ENCODE peak calls at places on chromosomes 2 and 18, in five cellular contexts. T, X, R, V and M are unnamed samples.

GRCh38 chr2:198483046-198483445 is 678.7 kb downstream of the PLCL1 start:
- DNase-seq in R (no peak), X (no peak), T (no peak), V (no peak), M (no peak)

GRCh38 chr2:47274780-47275117 is 119.6 kb upstream of the STPG4 start:
- DNase-seq in V (no peak), R (no peak), X (no peak), T (no peak), M (no peak)

GRCh38 chr2:94870392-94871225 is 621 bp upstream of the TEKT4 start:
- DNase-seq in V (peak), X (no peak), R (peak), T (peak), M (peak)

GRCh38 chr18:68461635-68462034 is 253.3 kb downstream of the TMX3 start:
- DNase-seq in V (no peak), R (no peak), X (no peak), T (no peak), M (no peak)

GRCh38 chr2:28300921-28301341 is 91.7 kb upstream of the FOSL2 start:
- DNase-seq in T (no peak), X (peak), R (no peak), V (no peak), M (no peak)

GRCh38 chr2:109457366-109457765 is 156.4 kb downstream of the SEPTIN10 start:
- DNase-seq in T (no peak), V (no peak), R (peak), X (no peak), M (no peak)

GRCh38 chr18:48142994-48143393 is 212.5 kb upstream of the SMAD2 start:
- DNase-seq in V (no peak), T (no peak), X (no peak), R (no peak), M (no peak)

GRCh38 chr2:152539424-152539823 is 177.8 kb downstream of the PRPF40A start:
- DNase-seq in T (no peak), R (no peak), V (no peak), X (no peak), M (no peak)

GRCh38 chr2:181364492-181365175 is 92.6 kb upstream of the ITGA4 start:
- DNase-seq in X (no peak), V (no peak), T (no peak), R (no peak), M (no peak)
- H2AFZ ChIP-seq in X (no peak), V (no peak), T (no peak), R (no peak), M (no peak)

GRCh38 chr2:105391058-105391627 is 7.7 kb downstream of the FHL2 start:
- DNase-seq in R (no peak), T (peak), V (no peak), X (peak), M (no peak)

GRCh38 chr2:105393373-105394055 is 5.3 kb downstream of the FHL2 start:
- DNase-seq in V (no peak), T (no peak), X (peak), R (no peak), M (no peak)

GRCh38 chr2:105388971-105389381 is 9.9 kb downstream of the FHL2 start:
- DNase-seq in V (no peak), T (no peak), R (no peak), X (peak), M (no peak)

GRCh38 chr2:105390454-105390853 is 8.4 kb downstream of the FHL2 start:
- DNase-seq in V (no peak), R (no peak), T (no peak), X (no peak), M (no peak)

GRCh38 chr2:105391763-105392662 is 6.8 kb downstream of the FHL2 start:
- DNase-seq in T (peak), R (no peak), X (no peak), V (no peak), M (no peak)
- H2AFZ ChIP-seq in T (no peak), R (no peak), X (no peak), V (no peak), M (no peak)

GRCh38 chr2:172215172-172215935 is 112.7 kb upstream of the DLX2 start:
- DNase-seq in V (no peak), R (no peak), X (peak), T (no peak), M (no peak)

GRCh38 chr2:172211507-172211906 is 108.8 kb upstream of the DLX2 start:
- DNase-seq in V (no peak), R (no peak), T (no peak), X (peak), M (no peak)

GRCh38 chr2:172210599-172210998 is 107.9 kb upstream of the DLX2 start:
- DNase-seq in X (no peak), V (no peak), R (no peak), T (no peak), M (no peak)

GRCh38 chr2:172214252-172214651 is 111.6 kb upstream of the DLX2 start:
- DNase-seq in R (no peak), V (no peak), T (no peak), X (no peak), M (no peak)

GRCh38 chr2:172213116-172213515 is 110.4 kb upstream of the DLX2 start:
- DNase-seq in T (no peak), V (no peak), X (no peak), R (no peak), M (no peak)
- H2AFZ ChIP-seq in T (no peak), V (peak), X (no peak), R (no peak), M (peak)

DNA sequence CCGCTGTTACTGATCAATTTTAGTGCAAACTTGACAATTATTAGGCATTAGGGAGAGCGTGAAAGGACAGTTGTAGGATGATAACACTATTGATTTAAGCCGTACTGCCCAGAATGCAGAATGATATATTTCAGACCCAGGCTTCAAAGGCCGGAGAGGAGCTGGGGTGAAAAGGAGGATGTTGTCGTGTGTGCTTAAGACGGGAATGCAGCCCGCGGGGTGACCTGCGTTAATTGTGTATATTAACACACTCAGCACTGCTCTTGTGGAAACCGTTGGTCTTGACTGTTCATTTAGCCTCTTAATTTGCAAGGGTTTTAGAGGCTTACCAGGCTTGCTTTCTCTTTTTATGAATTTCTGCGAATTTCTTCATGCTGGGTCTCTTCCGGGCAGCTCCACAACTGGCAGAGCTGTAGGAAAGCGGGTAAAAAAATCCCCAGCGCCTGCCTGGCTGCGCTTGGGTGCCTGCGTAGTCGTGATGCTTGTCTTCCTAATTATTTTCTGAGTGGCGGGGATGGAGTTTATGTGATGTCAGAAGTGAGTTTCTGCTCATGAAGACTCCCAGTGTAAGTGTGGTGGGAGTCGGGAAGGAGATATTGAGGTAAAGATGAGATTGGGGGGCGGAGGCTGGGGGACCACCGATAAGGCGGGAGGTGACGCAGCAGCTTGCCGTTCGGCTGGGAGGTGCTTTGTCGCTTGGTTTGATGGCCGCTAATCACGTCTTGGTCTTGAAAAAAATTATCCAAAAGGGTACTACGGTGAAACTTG is 229.7 kb downstream of the LDLRAD4 start:
- DNase-seq in V (no peak), X (no peak), R (no peak), T (no peak), M (peak)
- H2AFZ ChIP-seq in V (no peak), X (no peak), R (no peak), T (no peak), M (no peak)

DNA sequence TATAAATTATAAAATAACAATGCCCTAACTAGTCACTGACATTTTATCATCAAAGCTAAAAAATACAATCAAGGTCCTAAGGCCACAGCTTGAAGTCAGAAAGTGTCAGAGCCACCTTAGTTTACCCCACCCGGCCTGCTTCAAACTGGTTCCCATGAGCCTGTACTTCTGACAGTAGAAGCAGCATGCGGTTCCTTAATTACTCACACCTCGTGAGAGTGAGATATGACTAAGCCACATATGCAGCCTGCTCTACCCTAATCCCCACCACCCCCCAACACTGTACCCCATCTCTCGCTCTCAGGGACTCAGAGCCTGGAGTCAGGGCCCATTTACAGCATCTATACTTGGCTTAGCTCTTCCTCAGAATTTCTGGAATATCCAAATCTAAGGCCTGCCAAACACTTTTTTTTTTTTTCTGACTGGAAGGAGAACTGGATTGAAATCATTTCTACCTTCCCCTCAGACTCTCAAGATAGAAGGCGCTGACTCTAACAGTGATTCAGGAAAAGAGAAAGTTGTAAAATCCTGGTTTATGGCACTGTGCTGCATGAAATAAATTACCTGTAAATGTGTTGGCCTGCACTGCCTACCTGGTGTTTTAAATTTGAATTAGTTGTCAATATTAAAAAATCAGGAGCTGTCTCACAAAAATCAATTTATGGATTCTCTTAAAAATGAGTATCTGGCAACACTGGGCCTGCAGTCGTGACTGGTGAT is 360.0 kb downstream of the RND3 start:
- DNase-seq in X (no peak), V (no peak), T (no peak), R (no peak), M (no peak)
- H2AFZ ChIP-seq in X (no peak), V (peak), T (no peak), R (no peak), M (no peak)

DNA sequence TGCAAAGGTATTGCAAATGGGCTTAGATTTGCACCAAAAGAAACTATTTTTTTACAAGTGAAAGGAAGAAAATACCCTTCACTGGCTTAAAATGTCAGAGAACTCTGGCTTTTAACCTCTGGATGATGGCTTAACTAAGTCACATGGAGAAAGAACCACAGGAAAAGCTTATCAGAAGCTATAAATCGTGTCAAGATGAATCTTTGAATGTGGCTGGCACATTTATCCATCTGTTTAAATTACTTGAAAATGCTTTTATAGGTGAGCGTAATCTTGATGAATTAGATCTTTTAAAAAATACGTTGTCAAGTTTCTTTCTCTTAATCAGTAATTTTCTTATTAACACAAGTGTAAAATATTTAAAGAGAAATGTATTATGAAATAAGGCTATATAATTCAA is 32.0 kb upstream of the CCDC178 start:
- DNase-seq in X (no peak), R (no peak), T (no peak), V (peak), M (no peak)
- H2AFZ ChIP-seq in X (no peak), R (no peak), T (no peak), V (no peak), M (no peak)

GRCh38 chr2:191187105-191187829 is 36.5 kb upstream of the STAT4 start:
- DNase-seq in T (no peak), R (no peak), V (no peak), X (no peak), M (no peak)
- H2AFZ ChIP-seq in T (no peak), R (no peak), V (no peak), X (no peak), M (no peak)

GRCh38 chr2:218659988-218660358 is 490 bp downstream of the BCS1L start:
- DNase-seq in R (no peak), V (no peak), T (no peak), X (no peak), M (no peak)
- H2AFZ ChIP-seq in R (peak), V (peak), T (peak), X (peak), M (no peak)